ENCODE peak calls at places on chromosomes 2 and 18, in seven cellular contexts. M, G, E, D, A, F and B are unnamed samples.

GRCh38 chr2:101976887-101977286 is 14.9 kb upstream of the IL1R2 start:
- DNase-seq in D (no peak), E (no peak), A (no peak), G (no peak), F (no peak), M (no peak), B (no peak)

GRCh38 chr18:21099442-21099841 is 12.2 kb downstream of the ROCK1 start:
- DNase-seq in A (no peak), E (no peak), D (no peak), F (no peak), M (no peak), G (no peak), B (no peak)

GRCh38 chr2:234025475-234025874 is 25.0 kb upstream of the SPP2 start:
- DNase-seq in G (no peak), M (no peak), A (no peak), D (no peak), F (no peak), E (no peak), B (no peak)

GRCh38 chr2:105071379-105071778 is 33.5 kb downstream of the MRPS9 start:
- DNase-seq in A (no peak), F (no peak), M (no peak), E (no peak), D (no peak), G (no peak), B (no peak)

GRCh38 chr2:180203972-180204371 is 196.9 kb upstream of the CWC22 start:
- DNase-seq in D (no peak), M (peak), E (peak), A (no peak), G (peak), F (peak), B (peak)

GRCh38 chr2:64151498-64151897 is 7.3 kb upstream of the PELI1 start:
- DNase-seq in G (no peak), E (no peak), D (peak), A (no peak), F (no peak), M (no peak), B (no peak)

GRCh38 chr18:36499938-36500337 is 202.4 kb downstream of the FHOD3 start:
- DNase-seq in M (peak), D (no peak), A (no peak), G (peak), E (no peak), F (no peak), B (no peak)

GRCh38 chr2:74429487-74430451 is 8.2 kb downstream of the WDR54 start:
- DNase-seq in E (no peak), F (no peak), G (peak), M (no peak), D (no peak), A (no peak), B (peak)

GRCh38 chr2:169229590-169229989 is 132.7 kb downstream of the LRP2 start:
- DNase-seq in F (no peak), G (no peak), M (no peak), A (no peak), E (no peak), D (no peak), B (no peak)

GRCh38 chr18:26657618-26658581 is 109.5 kb upstream of the KCTD1 start:
- DNase-seq in A (no peak), G (no peak), D (no peak), F (no peak), M (no peak), E (no peak), B (peak)
- H3K4me3 ChIP-seq in A (no peak), G (peak), D (peak), F (peak), M (peak), E (peak), B (peak)

GRCh38 chr2:200810252-200810650 is 1.5 kb upstream of the BZW1 start:
- DNase-seq in M (peak), E (no peak), A (no peak), D (peak), G (peak), F (no peak), B (peak)
- H3K4me3 ChIP-seq in M (peak), E (peak), A (no peak), D (peak), G (peak), F (no peak), B (peak)

GRCh38 chr2:226794751-226795171 is 4.9 kb downstream of the IRS1 start:
- DNase-seq in D (peak), M (peak), G (peak), E (no peak), A (no peak), F (no peak), B (peak)
- H3K4me3 ChIP-seq in D (peak), M (peak), G (peak), E (peak), A (no peak), F (peak), B (peak)

GRCh38 chr2:12109363-12110017 is 363.1 kb downstream of the LPIN1 start:
- DNase-seq in E (no peak), A (no peak), F (no peak), M (no peak), G (no peak), D (no peak), B (no peak)
- H3K4me3 ChIP-seq in E (no peak), A (no peak), F (no peak), M (no peak), G (no peak), D (no peak), B (no peak)

GRCh38 chr2:20666364-20667150 is at the start of gene GDF7:
- DNase-seq in E (peak), M (no peak), D (no peak), A (peak), G (no peak), F (peak), B (peak)
- H3K4me3 ChIP-seq in E (peak), M (peak), D (no peak), A (peak), G (no peak), F (peak), B (peak)